ENCODE peak calls at places on chromosomes 16 and 17, in six cellular contexts. O is GF-D8, X is uterus, T is hepatocyte, D is H7, E is dermis microvascular lymphatic vessel endothelial cell. M is an unnamed sample.

GRCh38 chr17:63826468-63827001 is 696 bp upstream of the PSMC5 start:
- DNase-seq in E (peak), O (no peak), X (no peak), T (peak), D (peak), M (peak)

GRCh38 chr16:29943846-29944669 is 17.8 kb upstream of the TMEM219 start:
- DNase-seq in E (no peak), X (peak), D (peak), O (no peak), T (peak), M (peak)

GRCh38 chr16:87575027-87575804 is 27.1 kb upstream of the JPH3 start:
- DNase-seq in T (no peak), X (no peak), O (no peak), E (no peak), D (peak), M (peak)

GRCh38 chr16:31352344-31353115 is 2.4 kb upstream of the ITGAX start:
- DNase-seq in O (peak), E (no peak), D (peak), X (no peak), T (no peak), M (no peak)

GRCh38 chr16:2226245-2226793 is 2.9 kb downstream of the E4F1 start:
- DNase-seq in E (no peak), D (no peak), O (no peak), X (no peak), T (no peak), M (no peak)

GRCh38 chr16:4330277-4330882 is 14.5 kb downstream of the GLIS2 start:
- DNase-seq in O (no peak), T (peak), E (peak), X (peak), D (peak), M (peak)

GRCh38 chr17:4706121-4706520 is 2.2 kb upstream of the PELP1 start:
- DNase-seq in O (no peak), T (no peak), E (no peak), X (no peak), D (peak), M (no peak)

GRCh38 chr17:30238387-30239088 is 3.0 kb upstream of the SLC6A4 start:
- DNase-seq in O (no peak), T (no peak), E (no peak), D (peak), X (no peak), M (peak)

GRCh38 chr17:45052052-45052772 is 780 bp upstream of the DCAKD start:
- DNase-seq in D (peak), E (peak), O (peak), T (peak), X (peak), M (peak)

GRCh38 chr17:13160790-13161189 is 143.0 kb upstream of the ELAC2 start:
- DNase-seq in X (no peak), D (no peak), E (no peak), T (no peak), O (no peak), M (no peak)

GRCh38 chr16:48156790-48157209 is 1.0 kb upstream of the ABCC12 start:
- DNase-seq in D (peak), X (peak), T (peak), O (peak), E (peak), M (peak)

GRCh38 chr17:39573447-39574298 is 34.0 kb downstream of the NEUROD2 start:
- DNase-seq in D (peak), O (no peak), E (no peak), X (peak), T (peak), M (peak)

GRCh38 chr17:56866076-56866475 is 32.1 kb downstream of the DGKE start:
- DNase-seq in O (no peak), D (no peak), X (no peak), T (no peak), E (no peak), M (no peak)

GRCh38 chr16:48524348-48525200 is 85.4 kb downstream of the N4BP1 start:
- DNase-seq in O (no peak), T (peak), X (no peak), D (no peak), E (no peak), M (no peak)

GRCh38 chr17:38554430-38555350 is 51.1 kb downstream of the SRCIN1 start:
- DNase-seq in X (no peak), T (no peak), E (no peak), D (no peak), O (peak), M (no peak)

GRCh38 chr17:44402564-44403172 is 13.2 kb upstream of the ITGA2B start:
- DNase-seq in O (no peak), E (no peak), T (no peak), X (no peak), D (no peak), M (no peak)

GRCh38 chr17:9054611-9055010 is 33.3 kb downstream of the NTN1 start:
- DNase-seq in E (no peak), O (no peak), X (no peak), D (peak), T (no peak), M (peak)

M was measured in neural progenitor cell.